ENCODE peak calls at places on chromosomes 4 and X, in four cellular contexts. F is K562, T is SK-N-SH, G is HepG2. C is an unnamed sample.

GRCh38 chrX:23554304-23554703 is 113.0 kb upstream of the PRDX4 start:
- DNase-seq in F (peak), G (peak), T (peak), C (peak)

GRCh38 chr4:53196195-53196641 is 169.6 kb downstream of the SCFD2 start:
- DNase-seq in G (no peak), T (peak), F (no peak), C (no peak)

GRCh38 chrX:39133971-39134370 is 332.7 kb downstream of the MID1IP1 start:
- DNase-seq in F (peak), T (no peak), G (no peak), C (no peak)

GRCh38 chr4:154004450-154004849 is 215.6 kb upstream of the SFRP2 start:
- DNase-seq in G (no peak), T (no peak), F (no peak), C (no peak)

GRCh38 chrX:153971124-153971631 is 440 bp downstream of the HCFC1 start:
- DNase-seq in G (peak), T (peak), F (peak), C (peak)

GRCh38 chrX:39167791-39168190 is 366.5 kb downstream of the MID1IP1 start:
- DNase-seq in T (peak), F (no peak), G (no peak), C (no peak)

GRCh38 chr4:3707423-3708102 is 58.6 kb upstream of the ADRA2C start:
- DNase-seq in F (no peak), G (no peak), T (peak), C (no peak)

GRCh38 chr4:78379991-78380739 is 171.4 kb upstream of the ANXA3 start:
- DNase-seq in F (no peak), G (no peak), T (no peak), C (no peak)

GRCh38 chrX:30680618-30681017 is 27.4 kb downstream of the GK start:
- DNase-seq in T (no peak), F (no peak), G (no peak), C (no peak)

GRCh38 chr4:77701111-77701510 is 95.5 kb downstream of the CXCL13 start:
- DNase-seq in G (no peak), T (no peak), F (no peak), C (no peak)

GRCh38 chr4:80438016-80438415 is 102.5 kb downstream of the CFAP299 start:
- DNase-seq in F (no peak), G (no peak), T (no peak), C (no peak)

GRCh38 chrX:140393507-140393906 is 111.4 kb downstream of the SOX3 start:
- DNase-seq in F (no peak), G (no peak), T (no peak), C (no peak)
- TF ChIP-seq ELF1 in F (no peak), G (no peak), T (no peak), C (no peak)

GRCh38 chr4:174084981-174085380 is 198.5 kb downstream of the FBXO8 start:
- DNase-seq in G (no peak), T (no peak), F (no peak), C (no peak)

GRCh38 chr4:174084542-174084941 is 198.9 kb downstream of the FBXO8 start:
- DNase-seq in T (no peak), G (no peak), F (no peak), C (no peak)

DNA sequence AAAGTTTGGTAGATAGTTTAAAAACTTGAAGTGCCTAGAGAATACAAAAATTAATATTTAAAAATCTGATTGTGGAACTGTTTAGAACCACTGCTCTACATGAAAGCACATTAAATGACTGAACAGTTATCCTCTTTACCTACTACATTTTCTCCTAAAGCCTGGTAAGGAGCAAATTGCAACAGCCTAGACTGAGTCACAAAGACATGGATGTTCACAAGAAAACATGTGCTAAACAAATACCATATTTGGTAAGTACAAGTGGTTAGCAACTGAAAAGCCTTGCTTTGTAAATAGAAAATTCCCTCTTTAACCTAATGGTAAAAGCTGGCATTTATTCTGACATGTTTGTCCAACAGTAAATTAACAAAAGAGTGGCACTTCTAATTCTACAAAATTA is 203.1 kb downstream of the FBXO8 start:
- DNase-seq in F (no peak), G (no peak), T (no peak), C (no peak)
- TF ChIP-seq ELF1 in F (no peak), G (no peak), T (no peak), C (no peak)

GRCh38 chrX:45017946-45018345 is 145.0 kb downstream of the KDM6A start:
- DNase-seq in G (no peak), T (no peak), F (no peak), C (no peak)
- TF ChIP-seq ELF1 in G (no peak), T (no peak), F (no peak), C (no peak)

GRCh38 chr4:89160806-89161205 is 49.5 kb downstream of the TIGD2 start:
- DNase-seq in F (no peak), T (no peak), G (no peak), C (no peak)

GRCh38 chr4:89157488-89158024 is 46.2 kb downstream of the TIGD2 start:
- DNase-seq in G (no peak), F (no peak), T (no peak), C (no peak)

GRCh38 chr4:89158884-89159503 is 47.7 kb downstream of the TIGD2 start:
- DNase-seq in F (peak), G (peak), T (peak), C (peak)

GRCh38 chr4:89152972-89153371 is 41.6 kb downstream of the TIGD2 start:
- DNase-seq in T (no peak), F (no peak), G (no peak), C (no peak)

GRCh38 chr4:89156515-89156914 is 45.2 kb downstream of the TIGD2 start:
- DNase-seq in F (no peak), T (no peak), G (no peak), C (no peak)
- TF ChIP-seq ELF1 in F (no peak), T (no peak), G (no peak), C (no peak)

GRCh38 chrX:148193759-148194158 is 212.6 kb downstream of the FMR1NB start:
- DNase-seq in T (no peak), F (no peak), G (no peak), C (no peak)

DNA sequence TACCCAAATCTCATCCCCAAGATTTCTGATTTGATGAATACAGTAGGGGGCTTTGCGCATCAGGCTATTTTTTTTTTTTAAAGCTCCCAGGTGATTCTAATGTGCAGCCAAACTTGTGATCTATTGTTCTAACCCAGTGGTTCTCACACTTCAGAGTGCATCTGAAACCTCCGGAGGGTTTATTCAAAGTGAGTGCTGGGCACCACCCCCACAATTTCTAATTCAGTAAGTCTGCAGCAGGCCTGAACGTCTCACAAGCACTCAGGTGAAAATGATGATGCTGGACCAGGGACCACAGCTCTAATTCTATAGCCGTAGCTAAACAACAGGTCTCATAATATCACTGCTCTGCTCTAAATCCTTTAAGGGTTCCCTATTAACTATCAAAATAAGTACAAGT is 211.4 kb downstream of the FMR1NB start:
- DNase-seq in G (no peak), T (no peak), F (no peak), C (no peak)
- TF ChIP-seq ELF1 in G (no peak), T (no peak), F (no peak), C (no peak)

GRCh38 chr4:107066622-107067021 is 30.5 kb upstream of the DKK2 start:
- DNase-seq in F (no peak), T (no peak), G (no peak), C (no peak)

GRCh38 chr4:107069049-107069448 is 32.9 kb upstream of the DKK2 start:
- DNase-seq in T (no peak), G (no peak), F (no peak), C (no peak)

GRCh38 chr4:107072836-107073736 is 37.0 kb upstream of the DKK2 start:
- DNase-seq in F (no peak), G (no peak), T (no peak), C (no peak)

GRCh38 chr4:107071108-107071507 is 35.0 kb upstream of the DKK2 start:
- DNase-seq in T (no peak), F (no peak), G (no peak), C (no peak)
- TF ChIP-seq ELF1 in T (no peak), F (no peak), G (no peak), C (no peak)

DNA sequence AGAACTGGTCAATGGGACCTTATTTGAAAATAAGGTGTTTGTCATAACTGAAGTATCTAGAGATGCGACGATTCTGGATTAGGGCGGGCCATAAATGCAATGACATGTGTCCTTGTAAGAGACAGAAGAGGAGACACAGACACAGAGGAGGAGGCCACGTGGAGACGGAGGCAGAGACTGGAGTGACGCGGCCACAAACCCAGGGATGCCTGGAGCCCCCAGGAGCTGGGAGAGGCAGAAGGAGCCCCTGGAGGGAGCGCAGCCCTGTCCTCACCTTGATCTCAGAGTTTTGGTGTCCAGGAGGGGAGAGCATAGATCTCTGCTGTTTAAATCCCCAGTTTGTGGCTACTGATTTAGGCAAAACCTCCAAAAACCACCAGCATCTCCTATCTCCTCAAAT is 5.0 kb downstream of the GTPBP6 start:
- DNase-seq in G (no peak), F (no peak), T (no peak), C (no peak)
- TF ChIP-seq ELF1 in G (no peak), F (no peak), T (no peak), C (no peak)

GRCh38 chr4:55907469-55907868 is 41.3 kb upstream of the CEP135 start:
- DNase-seq in F (no peak), T (no peak), G (no peak), C (no peak)

GRCh38 chr4:55906323-55906722 is 42.4 kb upstream of the CEP135 start:
- DNase-seq in F (no peak), T (no peak), G (no peak), C (no peak)

GRCh38 chr4:55903577-55903976 is 45.2 kb upstream of the CEP135 start:
- DNase-seq in T (peak), G (no peak), F (no peak), C (no peak)

GRCh38 chr4:55910140-55910539 is 38.6 kb upstream of the CEP135 start:
- DNase-seq in T (no peak), F (no peak), G (no peak), C (no peak)

GRCh38 chr4:55906999-55907398 is 41.7 kb upstream of the CEP135 start:
- DNase-seq in T (no peak), G (no peak), F (no peak), C (peak)
- TF ChIP-seq ELF1 in T (no peak), G (no peak), F (no peak), C (no peak)

GRCh38 chr4:140054861-140055260 is 99.1 kb downstream of the MAML3 start:
- DNase-seq in T (no peak), F (no peak), G (no peak), C (no peak)
- TF ChIP-seq ELF1 in T (no peak), F (no peak), G (no peak), C (no peak)

GRCh38 chr4:85058551-85058950 is 92.1 kb upstream of the WDFY3 start:
- DNase-seq in F (no peak), T (no peak), G (no peak), C (no peak)
- TF ChIP-seq ELF1 in F (no peak), T (no peak), G (no peak), C (no peak)